ENCODE peak calls at places on chromosome 9, in four cellular contexts. B is upper lobe of right lung; G is activated effector memory CD4-positive, alpha-beta T cell treated with Interleukin-2 at 50 U/mL for 16 hours; I is GM23248. O is an unnamed sample.

GRCh38 chr9:126522957-126523356 is 90.8 kb upstream of the LMX1B start:
- DNase-seq in I (no peak), G (no peak), B (no peak), O (no peak)

GRCh38 chr9:125617087-125617486 is 89.9 kb downstream of the MAPKAP1 start:
- DNase-seq in B (no peak), G (no peak), I (no peak), O (no peak)

GRCh38 chr9:131012023-131012334 is 3.0 kb downstream of the LAMC3 start:
- DNase-seq in B (no peak), G (no peak), I (no peak), O (no peak)

GRCh38 chr9:134163374-134164196 is 779 bp downstream of the RNU6ATAC start:
- DNase-seq in I (peak; percentile 77), B (peak; percentile 85), G (peak; percentile 62), O (peak; percentile 60)

GRCh38 chr9:99134893-99135341 is 30.0 kb downstream of the TGFBR1 start:
- DNase-seq in I (peak; percentile 77), G (no peak), B (no peak), O (peak; percentile 71)

GRCh38 chr9:35115680-35116538 is at the start of gene ATOSB:
- DNase-seq in I (peak; percentile 97), G (peak; percentile 88), B (peak; percentile 99), O (peak; percentile 98)

GRCh38 chr9:128152781-128153116 is 3.5 kb downstream of the LCN2 start:
- DNase-seq in I (no peak), G (no peak), B (no peak), O (no peak)

GRCh38 chr9:93897075-93897970 is 57.8 kb downstream of the BARX1 start:
- DNase-seq in G (no peak), I (no peak), B (no peak), O (no peak)

GRCh38 chr9:121133104-121133816 is 58.5 kb downstream of the CNTRL start:
- DNase-seq in G (peak; percentile 86), I (no peak), B (peak; percentile 79), O (no peak)

GRCh38 chr9:131274674-131275331 is 1.5 kb downstream of the FAM78A start:
- DNase-seq in I (no peak), G (no peak), B (peak; percentile 81), O (no peak)

GRCh38 chr9:112874006-112874405 is 16.7 kb downstream of the SLC46A2 start:
- DNase-seq in I (peak; percentile 57), B (no peak), G (no peak), O (no peak)

GRCh38 chr9:90943341-90943740 is 141.7 kb downstream of the SYK start:
- DNase-seq in B (no peak), G (no peak), I (peak; percentile 50), O (peak; percentile 27)

GRCh38 chr9:108994695-108995094 is 18.6 kb downstream of the CTNNAL1 start:
- DNase-seq in B (no peak), I (no peak), G (no peak), O (peak; percentile 21)

GRCh38 chr9:127130661-127131538 is 8.5 kb upstream of the ANGPTL2 start:
- DNase-seq in I (peak; percentile 98), B (peak; percentile 69), G (no peak), O (peak; percentile 90)

GRCh38 chr9:34995288-34996060 is 5.9 kb downstream of the DNAJB5 start:
- DNase-seq in G (no peak), B (no peak), I (peak; percentile 87), O (no peak)

GRCh38 chr9:113567361-113568080 is 104.0 kb downstream of the RGS3 start:
- DNase-seq in B (peak; percentile 52), G (no peak), I (no peak), O (no peak)

GRCh38 chr9:18976368-18977238 is 56.4 kb downstream of the SAXO1 start:
- DNase-seq in I (peak; percentile 85), B (no peak), G (no peak), O (peak; percentile 96)

GRCh38 chr9:88998911-88999310 is 7.6 kb downstream of the S1PR3 start:
- DNase-seq in G (no peak), I (peak; percentile 57), B (no peak), O (peak; percentile 8)

GRCh38 chr9:26637101-26637500 is 255.5 kb downstream of the CAAP1 start:
- DNase-seq in I (no peak), G (no peak), B (no peak), O (no peak)

GRCh38 chr9:83981126-83981871 is 694 bp downstream of the RMI1 start:
- DNase-seq in G (peak; percentile 12), B (no peak), I (peak; percentile 77), O (peak; percentile 50)

GRCh38 chr9:37910271-37910670 is 6.3 kb upstream of the SLC25A51 start:
- DNase-seq in B (no peak), I (no peak), G (no peak), O (no peak)

GRCh38 chr9:98034593-98035546 is 21.7 kb upstream of the NANS start:
- DNase-seq in B (peak; percentile 82), G (peak; percentile 77), I (peak; percentile 78), O (peak; percentile 73)

GRCh38 chr9:131349522-131349880 is 44.4 kb upstream of the PRRC2B start:
- DNase-seq in G (no peak), I (no peak), B (no peak), O (no peak)

GRCh38 chr9:17723656-17724055 is 144.8 kb downstream of the SH3GL2 start:
- DNase-seq in B (no peak), I (peak; percentile 4), G (no peak), O (no peak)

GRCh38 chr9:136318769-136319241 is 8.5 kb upstream of the GPSM1 start:
- DNase-seq in G (no peak), B (no peak), I (no peak), O (no peak)

O was measured in EL.